ENCODE peak calls at places on chromosomes 11 and 22, in nine cellular contexts. H is colonic mucosa; D is effector memory CD4-positive, alpha-beta T cell; P is sigmoid colon; S is thoracic aorta; Q is SJSA1; Z is cardiac muscle cell; B is mesenchymal stem cell; C is CD8-positive, alpha-beta memory T cell. J is an unnamed sample.

GRCh38 chr22:42365337-42365865 is 66.8 kb downstream of the NFAM1 start:
- DNase-seq in S (no peak), D (no peak), Q (no peak), Z (no peak), C (no peak), H (no peak), P (peak; percentile 76), B (no peak), J (no peak)

GRCh38 chr22:41234815-41235687 is 5.7 kb downstream of the CHADL start:
- DNase-seq in D (no peak), S (no peak), P (no peak), Q (no peak), Z (no peak), C (no peak), H (no peak), B (no peak), J (no peak)

GRCh38 chr11:68806931-68807844 is 34.5 kb downstream of the CPT1A start:
- DNase-seq in P (no peak), H (no peak), C (no peak), D (no peak), S (no peak), Z (peak; percentile 84), Q (no peak), B (peak; percentile 69), J (no peak)

GRCh38 chr11:74022541-74022940 is 13.7 kb upstream of the UCP3 start:
- DNase-seq in S (no peak), H (no peak), Z (no peak), B (no peak), C (no peak), Q (no peak), P (no peak), D (no peak), J (no peak)

GRCh38 chr11:83287631-83288030 is 1.5 kb upstream of the CCDC90B start:
- DNase-seq in B (no peak), P (no peak), D (no peak), C (no peak), Z (no peak), S (no peak), Q (no peak), H (no peak), J (no peak)

GRCh38 chr11:85517272-85517671 is 109.9 kb downstream of the DLG2 start:
- DNase-seq in B (no peak), Q (no peak), S (no peak), H (no peak), P (no peak), D (no peak), C (no peak), Z (no peak), J (no peak)

GRCh38 chr22:31321421-31321820 is 24.7 kb downstream of the PATZ1 start:
- DNase-seq in D (no peak), B (no peak), P (no peak), S (no peak), C (no peak), Z (no peak), Q (no peak), H (no peak), J (no peak)

GRCh38 chr22:19375435-19375834 is 56.1 kb downstream of the HIRA start:
- DNase-seq in Q (no peak), P (peak; percentile 18), C (no peak), B (no peak), H (no peak), S (no peak), Z (no peak), D (no peak), J (no peak)

GRCh38 chr22:25193548-25193947 is 6.1 kb upstream of the CRYBB3 start:
- DNase-seq in Z (peak; percentile 4), H (no peak), B (no peak), P (no peak), D (no peak), Q (no peak), S (no peak), C (no peak), J (no peak)

GRCh38 chr11:76371170-76371569 is 9.8 kb downstream of the THAP12 start:
- DNase-seq in Q (peak; percentile 43), C (no peak), H (no peak), D (no peak), S (no peak), Z (peak; percentile 73), B (peak; percentile 93), P (no peak), J (no peak)

GRCh38 chr11:60912223-60912850 is 1.6 kb upstream of the TMEM109 start:
- DNase-seq in C (peak; percentile 78), H (no peak), S (no peak), D (no peak), Z (no peak), B (no peak), Q (no peak), P (no peak), J (peak; percentile 46)

GRCh38 chr22:38017272-38017920 is 33.0 kb upstream of the SOX10 start:
- DNase-seq in D (no peak), H (peak; percentile 76), Z (peak; percentile 78), P (peak; percentile 93), S (no peak), Q (no peak), C (no peak), B (no peak), J (no peak)

GRCh38 chr11:68690671-68691401 is 6.5 kb downstream of the GAL start:
- DNase-seq in B (no peak), C (peak; percentile 22), S (no peak), P (peak; percentile 33), Z (no peak), D (peak; percentile 3), Q (no peak), H (no peak), J (peak; percentile 56)

GRCh38 chr22:48367731-48368130 is 1459.9 kb downstream of the BRD1 start:
- DNase-seq in H (no peak), Z (no peak), Q (peak; percentile 33), C (no peak), D (no peak), B (no peak), P (no peak), S (no peak), J (no peak)

GRCh38 chr22:27507935-27508504 is 293.5 kb downstream of the MN1 start:
- DNase-seq in S (no peak), Q (no peak), B (no peak), D (no peak), P (no peak), Z (no peak), C (no peak), H (no peak), J (no peak)

GRCh38 chr22:49503896-49504521 is 323.7 kb downstream of the BRD1 start:
- DNase-seq in Z (no peak), H (no peak), D (no peak), P (no peak), Q (no peak), B (no peak), C (no peak), S (no peak), J (no peak)

GRCh38 chr11:100756556-100756955 is 69.5 kb downstream of the ARHGAP42 start:
- DNase-seq in Z (peak; percentile 57), P (no peak), B (no peak), C (no peak), Q (no peak), S (no peak), D (no peak), H (no peak), J (no peak)

GRCh38 chr11:100760766-100761165 is 73.7 kb downstream of the ARHGAP42 start:
- DNase-seq in D (no peak), H (peak; percentile 65), P (no peak), S (no peak), C (no peak), B (no peak), Q (no peak), Z (no peak), J (no peak)

GRCh38 chr11:100759106-100759505 is 72.0 kb downstream of the ARHGAP42 start:
- DNase-seq in B (no peak), D (no peak), C (no peak), P (no peak), H (peak; percentile 47), Z (no peak), Q (no peak), S (no peak), J (no peak)

GRCh38 chr11:100759856-100760255 is 72.8 kb downstream of the ARHGAP42 start:
- DNase-seq in S (no peak), Q (no peak), C (no peak), H (no peak), D (no peak), P (no peak), Z (no peak), B (no peak), J (no peak)

DNA sequence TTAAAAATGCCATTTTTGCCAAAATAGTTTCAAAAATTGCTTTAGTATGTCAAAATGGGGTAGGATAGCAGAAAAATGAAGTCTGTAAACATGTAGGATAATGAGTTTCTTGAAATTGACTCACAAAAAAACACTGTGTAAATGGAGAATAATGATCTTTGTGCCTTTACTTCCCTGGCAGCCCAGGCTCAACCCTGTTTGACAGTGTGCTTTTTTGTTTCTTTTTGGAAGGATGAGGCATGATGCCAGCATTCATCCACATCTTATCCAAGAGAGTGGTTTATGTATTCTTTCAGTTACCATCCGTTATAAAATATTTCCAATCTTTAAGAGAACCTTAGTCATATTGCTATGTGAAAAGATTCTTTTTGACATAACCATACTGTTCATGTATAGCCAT is 70.5 kb downstream of the ARHGAP42 start:
- DNase-seq in D (no peak), B (no peak), C (no peak), S (no peak), H (no peak), Q (no peak), P (no peak), Z (no peak), J (no peak)
- H3K4me3 ChIP-seq in D (no peak overlapping the region), B (no peak overlapping the region), C (no peak overlapping the region), S (no peak overlapping the region), H (no peak overlapping the region), Q (no peak overlapping the region), P (no peak overlapping the region), Z (no peak overlapping the region), J (no peak overlapping the region)

GRCh38 chr11:87926250-87926970 is 248.8 kb downstream of the RAB38 start:
- DNase-seq in B (peak; percentile 70), S (no peak), P (no peak), H (no peak), Z (peak; percentile 62), D (no peak), Q (no peak), C (no peak), J (no peak)
- H3K27ac ChIP-seq in B (no peak overlapping the region), S (no peak overlapping the region), P (no peak overlapping the region), H (no peak overlapping the region), Z (no peak overlapping the region), D (no peak overlapping the region), Q (no peak overlapping the region), C (no peak overlapping the region), J (no peak overlapping the region)

GRCh38 chr11:34897171-34897870 is 18.9 kb downstream of the APIP start:
- DNase-seq in H (no peak), Q (no peak), B (no peak), D (no peak), C (no peak), S (no peak), P (no peak), Z (no peak), J (no peak)

GRCh38 chr11:34899633-34900016 is 16.6 kb downstream of the APIP start:
- DNase-seq in B (no peak), S (no peak), C (no peak), P (no peak), Z (peak; percentile 8), H (no peak), Q (no peak), D (no peak), J (peak; percentile 36)

GRCh38 chr11:34898474-34898873 is 17.7 kb downstream of the APIP start:
- DNase-seq in P (no peak), B (no peak), Q (no peak), S (no peak), Z (no peak), D (no peak), C (no peak), H (no peak), J (no peak)
- H3K9me3 ChIP-seq in P (peaks cover 5% of the 10 kb centered on the region), B (peaks cover 38% of the 10 kb centered on the region), Q (no peaks in the 10 kb centered on the region), S (peaks cover 21% of the 10 kb centered on the region), Z (no peaks in the 10 kb centered on the region), D (peaks cover 19% of the 10 kb centered on the region), C (peaks cover 33% of the 10 kb centered on the region), H (peaks cover 3% of the 10 kb centered on the region), J (peaks cover 58% of the 10 kb centered on the region)

GRCh38 chr11:131640320-131640719 is 269.9 kb downstream of the NTM start:
- DNase-seq in B (no peak), S (no peak), P (no peak), C (no peak), H (no peak), D (no peak), Z (no peak), Q (no peak), J (no peak)
- H3K4me3 ChIP-seq in B (no peak overlapping the region), S (no peak overlapping the region), P (no peak overlapping the region), C (no peak overlapping the region), H (no peak overlapping the region), D (no peak overlapping the region), Z (no peak overlapping the region), Q (no peak overlapping the region), J (no peak overlapping the region)

J was measured in CD4-positive, CD25-positive, alpha-beta regulatory T cell.